ENCODE peak calls at places on chromosomes 3 and 15, in six cellular contexts. R is activated CD8-positive, alpha-beta memory T cell treated with anti-CD3 and anti-CD28 coated beads for 48 hours; K is RKO; D is aorta; N is right cardiac atrium; M is H7. B is an unnamed sample.

GRCh38 chr15:91472316-91472756 is 372.3 kb downstream of the SV2B start:
- DNase-seq in R (no peak), K (no peak), D (no peak), N (no peak), M (no peak), B (no peak)

GRCh38 chr3:188900421-188900941 is 271.3 kb upstream of the TPRG1 start:
- DNase-seq in R (no peak), K (peak), D (no peak), N (no peak), M (no peak), B (no peak)

GRCh38 chr3:127002195-127003174 is 19.6 kb downstream of the PLXNA1 start:
- DNase-seq in R (no peak), K (no peak), D (peak), N (peak), M (peak), B (peak)

GRCh38 chr3:192481638-192482037 is 245.7 kb downstream of the FGF12 start:
- DNase-seq in R (no peak), K (no peak), D (no peak), N (no peak), M (no peak), B (no peak)

GRCh38 chr15:25057574-25057973 is 102.8 kb downstream of the SNRPN start:
- DNase-seq in R (no peak), K (no peak), D (peak), N (no peak), M (no peak), B (no peak)

GRCh38 chr15:46151786-46152185 is 517.0 kb downstream of the SQOR start:
- DNase-seq in R (no peak), K (peak), D (no peak), N (no peak), M (no peak), B (no peak)

GRCh38 chr15:62894322-62895085 is 148.0 kb upstream of the TPM1 start:
- DNase-seq in R (no peak), K (no peak), D (no peak), N (no peak), M (no peak), B (no peak)

GRCh38 chr3:141486735-141487418 is at the start of gene RASA2:
- DNase-seq in R (peak), K (peak), D (peak), N (peak), M (peak), B (peak)

GRCh38 chr15:92001307-92001706 is 147.8 kb downstream of the SLCO3A1 start:
- DNase-seq in R (no peak), K (no peak), D (no peak), N (no peak), M (no peak), B (no peak)

GRCh38 chr3:58249358-58250092 is 11.9 kb downstream of the ABHD6 start:
- DNase-seq in R (no peak), K (no peak), D (no peak), N (no peak), M (peak), B (no peak)

GRCh38 chr3:36543276-36543997 is 163.1 kb downstream of the STAC start:
- DNase-seq in R (no peak), K (no peak), D (no peak), N (no peak), M (no peak), B (no peak)

GRCh38 chr15:72754096-72754495 is 29.5 kb downstream of the ADPGK start:
- DNase-seq in R (no peak), K (no peak), D (no peak), N (no peak), M (no peak), B (no peak)

GRCh38 chr3:11464356-11464755 is 179.4 kb downstream of the VGLL4 start:
- DNase-seq in R (no peak), K (no peak), D (no peak), N (no peak), M (no peak), B (no peak)

GRCh38 chr15:28915935-28916334 is 30.2 kb downstream of the APBA2 start:
- DNase-seq in R (no peak), K (no peak), D (peak), N (no peak), M (peak), B (no peak)

GRCh38 chr3:53109822-53110771 is 20.1 kb downstream of the RFT1 start:
- DNase-seq in R (no peak), K (peak), D (no peak), N (peak), M (peak), B (peak)

GRCh38 chr3:160176923-160177322 is 48.3 kb upstream of the C3orf80 start:
- DNase-seq in R (no peak), K (no peak), D (no peak), N (no peak), M (no peak), B (no peak)

GRCh38 chr3:8301977-8302589 is 199.5 kb upstream of the LMCD1 start:
- DNase-seq in R (no peak), K (peak), D (no peak), N (no peak), M (no peak), B (peak)

GRCh38 chr3:141877911-141878310 is 1.5 kb downstream of the ATP1B3 start:
- DNase-seq in R (no peak), K (peak), D (no peak), N (no peak), M (peak), B (no peak)

GRCh38 chr15:33344530-33344929 is 33.8 kb downstream of the RYR3 start:
- DNase-seq in R (no peak), K (no peak), D (no peak), N (no peak), M (no peak), B (no peak)

GRCh38 chr15:27091270-27091940 is 120.4 kb downstream of the GABRG3 start:
- DNase-seq in R (no peak), K (no peak), D (no peak), N (no peak), M (no peak), B (no peak)

GRCh38 chr3:13461169-13462124 is 18.7 kb upstream of the HDAC11 start:
- DNase-seq in R (peak), K (peak), D (peak), N (peak), M (peak), B (peak)

GRCh38 chr3:8474991-8475390 is 26.6 kb upstream of the LMCD1 start:
- DNase-seq in R (no peak), K (no peak), D (no peak), N (no peak), M (no peak), B (no peak)

GRCh38 chr3:115922681-115923347 is 299.5 kb downstream of the GAP43 start:
- DNase-seq in R (no peak), K (peak), D (no peak), N (no peak), M (peak), B (peak)

GRCh38 chr3:11610700-11611099 is 33.0 kb downstream of the VGLL4 start:
- DNase-seq in R (no peak), K (no peak), D (no peak), N (no peak), M (no peak), B (no peak)

GRCh38 chr15:91478717-91479191 is 374.8 kb upstream of the SLCO3A1 start:
- DNase-seq in R (no peak), K (no peak), D (no peak), N (no peak), M (no peak), B (no peak)

GRCh38 chr15:38758001-38758400 is 193.4 kb upstream of the RASGRP1 start:
- DNase-seq in R (no peak), K (no peak), D (no peak), N (no peak), M (no peak), B (peak)

GRCh38 chr3:52068055-52068704 is 11.8 kb upstream of the DUSP7 start:
- DNase-seq in R (no peak), K (no peak), D (no peak), N (no peak), M (peak), B (no peak)

B was measured in HEK293T.